ENCODE peak calls at places on chromosomes 13 and 19, in nine cellular contexts. Y is psoas muscle; X is cardiac muscle cell; H is effector memory CD4-positive, alpha-beta T cell; W is CD8-positive, alpha-beta T cell; L is sigmoid colon; R is WERI-Rb-1; J is fibroblast of lung; E is right cardiac atrium. V is an unnamed sample.

GRCh38 chr13:110431851-110432294 is 124.8 kb downstream of the COL4A2 start:
- DNase-seq in R (no peak), L (no peak), H (no peak), Y (no peak), J (no peak), X (no peak), E (peak), W (no peak), V (no peak)

GRCh38 chr19:43504426-43505185 is at the start of gene PHLDB3:
- DNase-seq in L (peak), E (peak), X (peak), J (peak), W (peak), Y (peak), H (peak), R (peak), V (peak)

GRCh38 chr19:37941820-37942515 is 35.0 kb downstream of the SIPA1L3 start:
- DNase-seq in W (no peak), H (no peak), L (no peak), E (no peak), R (no peak), J (no peak), X (no peak), Y (no peak), V (no peak)

GRCh38 chr13:99432637-99433542 is 68.4 kb upstream of the TM9SF2 start:
- DNase-seq in Y (peak), J (peak), W (peak), L (peak), R (peak), H (peak), X (peak), E (peak), V (peak)

GRCh38 chr13:42477588-42478190 is 96.3 kb upstream of the TNFSF11 start:
- DNase-seq in E (peak), R (no peak), W (no peak), L (no peak), J (no peak), Y (peak), X (peak), H (no peak), V (peak)

GRCh38 chr19:8224394-8225145 is 15.4 kb downstream of the CERS4 start:
- DNase-seq in L (peak), Y (peak), X (peak), W (no peak), J (no peak), R (no peak), E (peak), H (no peak), V (no peak)

GRCh38 chr19:17289489-17289888 is 7.8 kb downstream of the ANKLE1 start:
- DNase-seq in E (peak), R (peak), L (peak), X (peak), Y (peak), W (peak), J (peak), H (no peak), V (peak)

GRCh38 chr13:26929971-26930730 is 169.6 kb upstream of the GPR12 start:
- DNase-seq in W (peak), X (peak), E (peak), L (peak), R (peak), Y (peak), H (peak), J (peak), V (peak)

GRCh38 chr19:41575998-41576397 is at the start of gene CEACAM21:
- DNase-seq in J (no peak), W (peak), Y (peak), E (peak), H (no peak), R (no peak), L (no peak), X (no peak), V (peak)

GRCh38 chr19:15532779-15533521 is 24.6 kb downstream of the CYP4F22 start:
- DNase-seq in R (no peak), Y (no peak), J (no peak), W (no peak), L (no peak), X (peak), E (no peak), H (no peak), V (no peak)

GRCh38 chr13:104281910-104282309 is 1215.7 kb upstream of the SLC10A2 start:
- DNase-seq in R (no peak), Y (no peak), W (no peak), H (no peak), E (peak), J (no peak), L (no peak), X (peak), V (no peak)

GRCh38 chr13:110799246-110800236 is 86.0 kb downstream of the ING1 start:
- DNase-seq in R (no peak), H (no peak), Y (peak), E (peak), W (no peak), L (no peak), X (peak), J (peak), V (no peak)

GRCh38 chr13:63081400-63082014 is 1665.9 kb upstream of the PCDH20 start:
- DNase-seq in J (no peak), X (no peak), E (no peak), R (no peak), Y (no peak), H (no peak), L (no peak), W (no peak), V (no peak)

GRCh38 chr19:17184381-17184841 is 30.7 kb upstream of the USE1 start:
- DNase-seq in Y (no peak), H (peak), L (no peak), R (no peak), J (no peak), W (peak), E (no peak), X (no peak), V (no peak)

GRCh38 chr13:101382701-101383100 is 33.6 kb downstream of the NALCN start:
- DNase-seq in L (no peak), R (no peak), H (no peak), W (no peak), E (no peak), Y (no peak), J (no peak), X (no peak), V (no peak)

GRCh38 chr19:17125052-17125727 is 49.6 kb downstream of the MYO9B start:
- DNase-seq in L (no peak), J (peak), Y (no peak), E (no peak), H (peak), X (peak), R (peak), W (peak), V (no peak)

GRCh38 chr13:30110301-30111070 is 196.9 kb downstream of the KATNAL1 start:
- DNase-seq in H (no peak), L (peak), W (no peak), Y (no peak), E (peak), X (no peak), J (no peak), R (no peak), V (no peak)

GRCh38 chr19:2542341-2543069 is 66.6 kb downstream of the GADD45B start:
- DNase-seq in E (peak), J (peak), Y (no peak), H (no peak), X (peak), L (no peak), W (no peak), R (no peak), V (no peak)

GRCh38 chr19:19372656-19373416 is 32.6 kb upstream of the GATAD2A start:
- DNase-seq in W (no peak), R (peak), L (peak), Y (no peak), H (peak), E (peak), X (peak), J (no peak), V (peak)

GRCh38 chr13:25225970-25226369 is 53.9 kb upstream of the AMER2 start:
- DNase-seq in E (no peak), J (no peak), X (no peak), R (no peak), L (no peak), W (no peak), H (no peak), Y (no peak), V (no peak)

GRCh38 chr19:14023404-14024235 is 4.3 kb upstream of the RLN3 start:
- DNase-seq in J (peak), W (no peak), Y (peak), R (peak), L (no peak), E (peak), X (peak), H (no peak), V (peak)

GRCh38 chr13:101945435-101945834 is 456.4 kb downstream of the FGF14 start:
- DNase-seq in E (no peak), W (no peak), J (no peak), Y (no peak), R (peak), H (no peak), L (no peak), X (no peak), V (no peak)

GRCh38 chr19:10114651-10115391 is 3.3 kb downstream of the P2RY11 start:
- DNase-seq in J (no peak), E (peak), L (no peak), X (no peak), Y (no peak), R (no peak), H (no peak), W (no peak), V (peak)

GRCh38 chr19:8332976-8333770 is 9.9 kb downstream of the KANK3 start:
- DNase-seq in W (no peak), X (no peak), R (no peak), L (no peak), E (peak), H (no peak), J (no peak), Y (no peak), V (peak)

GRCh38 chr13:64579331-64579730 is 2650.8 kb downstream of the PCDH9 start:
- DNase-seq in E (no peak), J (no peak), H (no peak), X (no peak), Y (no peak), W (no peak), L (no peak), R (no peak), V (no peak)

DNA sequence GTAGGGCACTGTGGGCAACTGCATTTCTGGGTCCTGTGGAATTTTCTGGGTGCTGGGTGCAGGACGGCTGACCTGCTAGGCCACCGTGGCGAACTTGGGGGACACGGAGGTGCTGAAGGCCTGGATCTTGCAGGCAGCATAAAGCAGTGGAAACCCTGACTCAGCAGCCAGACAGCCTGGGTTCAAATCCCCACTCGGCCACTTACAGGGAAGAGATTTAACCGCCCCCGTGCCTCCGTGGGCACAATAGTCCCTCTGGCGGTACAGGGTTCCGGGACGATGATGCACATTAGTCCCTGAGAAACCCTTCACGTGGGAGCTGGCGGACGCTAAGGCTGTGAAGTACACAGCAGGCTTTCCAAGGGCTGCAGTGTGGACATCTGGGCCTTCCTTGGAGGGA is 3.0 kb downstream of the FAM83E start:
- DNase-seq in H (no peak), J (no peak), E (no peak), L (no peak), W (no peak), R (no peak), X (no peak), Y (no peak), V (no peak)
- H3K4me3 ChIP-seq in H (no peak), J (no peak), E (no peak), L (no peak), W (no peak), R (no peak), X (no peak), Y (no peak), V (no peak)

GRCh38 chr19:44677019-44677809 is 5.9 kb downstream of the CEACAM19 start:
- DNase-seq in Y (no peak), X (peak), E (no peak), W (no peak), H (no peak), L (no peak), R (no peak), J (peak), V (no peak)
- H3K27ac ChIP-seq in Y (no peak), X (no peak), E (no peak), W (no peak), H (no peak), L (no peak), R (no peak), J (peak), V (no peak)

GRCh38 chr13:27969073-27969865 is at the start of gene CDX2:
- DNase-seq in L (no peak), Y (no peak), J (no peak), H (no peak), W (no peak), E (no peak), R (no peak), X (no peak), V (no peak)
- H3K4me3 ChIP-seq in L (peak), Y (no peak), J (no peak), H (no peak), W (no peak), E (no peak), R (peak), X (peak), V (no peak)

DNA sequence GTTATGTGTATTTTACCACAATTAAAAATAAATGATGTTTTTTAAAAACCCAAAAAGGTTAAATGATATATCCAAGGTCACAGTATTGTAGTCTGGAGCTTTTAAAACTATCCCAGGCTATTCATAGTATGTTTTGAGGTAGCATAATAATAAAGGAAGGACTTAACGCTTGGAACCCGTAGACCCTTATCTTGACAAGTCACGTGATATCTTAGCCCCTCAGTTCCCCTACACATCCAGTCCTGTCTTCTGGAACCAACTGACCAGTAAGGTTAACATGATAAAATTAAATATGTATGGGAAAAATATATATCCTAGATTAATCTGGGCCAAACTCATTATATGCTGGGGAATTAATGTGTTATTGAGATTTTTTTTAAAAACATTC is 142.2 kb downstream of the RXFP2 start:
- DNase-seq in L (no peak), E (no peak), J (no peak), Y (no peak), X (no peak), H (no peak), W (no peak), R (no peak), V (no peak)
- H3K27ac ChIP-seq in L (no peak), E (no peak), J (no peak), Y (no peak), X (no peak), H (no peak), W (no peak), R (no peak), V (no peak)

DNA sequence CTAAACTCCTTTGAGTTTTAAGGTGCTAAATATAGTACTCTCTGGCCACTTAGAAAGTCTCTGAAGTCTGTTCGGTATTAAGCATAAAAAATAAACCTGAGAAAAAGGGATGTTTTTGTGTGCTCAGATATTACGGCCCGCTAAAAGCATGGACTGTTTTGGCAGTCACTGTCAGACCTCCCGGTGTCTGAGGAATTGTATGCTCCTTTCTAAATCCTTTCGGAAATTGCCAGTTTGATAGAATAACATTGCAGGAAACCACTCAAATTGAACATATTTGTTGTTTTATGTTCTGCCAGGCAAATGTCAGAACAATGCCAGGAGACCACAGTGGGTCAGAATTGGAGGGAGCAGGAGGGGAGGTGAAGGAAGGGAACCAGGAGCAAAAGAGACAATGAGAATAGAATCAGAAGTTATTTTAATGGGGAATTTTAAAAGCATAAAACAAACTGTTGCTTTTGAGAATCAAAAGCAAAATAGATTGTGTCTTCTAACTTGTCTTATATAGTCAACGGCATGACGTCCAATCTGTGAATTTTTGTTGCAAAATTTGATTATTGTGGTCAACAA is 257.3 kb downstream of the SPRY2 start:
- DNase-seq in L (no peak), Y (no peak), W (no peak), J (peak), E (no peak), X (peak), H (no peak), R (no peak), V (no peak)
- H3K4me3 ChIP-seq in L (no peak), Y (peak), W (no peak), J (peak), E (peak), X (no peak), H (no peak), R (no peak), V (no peak)

GRCh38 chr19:46924874-46925547 is 64.2 kb downstream of the ARHGAP35 start:
- DNase-seq in H (no peak), J (no peak), W (no peak), X (no peak), L (no peak), E (no peak), Y (no peak), R (no peak), V (peak)

GRCh38 chr19:46926201-46927071 is 65.6 kb downstream of the ARHGAP35 start:
- DNase-seq in W (no peak), L (no peak), J (no peak), Y (no peak), X (peak), E (no peak), H (no peak), R (no peak), V (no peak)

GRCh38 chr19:46927106-46927505 is 66.3 kb downstream of the ARHGAP35 start:
- DNase-seq in R (no peak), H (no peak), X (no peak), L (no peak), Y (no peak), E (no peak), W (no peak), J (no peak), V (no peak)

GRCh38 chr19:46927893-46928292 is 67.1 kb downstream of the ARHGAP35 start:
- DNase-seq in W (no peak), L (no peak), J (no peak), Y (no peak), H (no peak), E (no peak), R (no peak), X (no peak), V (no peak)

DNA sequence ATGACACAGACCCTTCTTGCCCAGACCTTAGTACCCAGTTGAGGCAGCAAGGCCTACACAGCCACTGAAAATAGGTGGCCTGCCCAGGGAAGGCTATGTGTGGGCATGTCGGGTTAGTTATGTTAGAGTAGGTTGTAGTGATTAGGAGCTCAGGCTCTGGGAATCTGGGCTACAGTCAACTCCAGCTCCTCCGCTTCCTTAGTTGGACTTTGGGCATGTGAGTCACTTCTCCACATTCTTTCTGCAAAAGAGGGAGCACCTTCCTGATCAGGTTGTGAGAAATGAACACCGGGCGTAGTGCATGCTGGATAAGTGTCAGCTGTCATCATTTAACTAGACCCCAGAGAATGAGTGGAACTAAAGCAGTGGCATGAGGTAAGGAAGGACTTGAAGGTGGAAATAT is 64.8 kb downstream of the ARHGAP35 start:
- DNase-seq in X (no peak), R (no peak), J (peak), L (no peak), E (no peak), Y (no peak), H (no peak), W (no peak), V (no peak)
- H3K27ac ChIP-seq in X (peak), R (no peak), J (no peak), L (peak), E (no peak), Y (peak), H (no peak), W (no peak), V (no peak)

GRCh38 chr19:1105873-1106840 is 2.4 kb downstream of the GPX4 start:
- DNase-seq in W (no peak), L (no peak), Y (no peak), E (peak), H (no peak), R (no peak), J (no peak), X (no peak), V (peak)
- H3K4me3 ChIP-seq in W (no peak), L (no peak), Y (peak), E (no peak), H (no peak), R (no peak), J (no peak), X (no peak), V (peak)

DNA sequence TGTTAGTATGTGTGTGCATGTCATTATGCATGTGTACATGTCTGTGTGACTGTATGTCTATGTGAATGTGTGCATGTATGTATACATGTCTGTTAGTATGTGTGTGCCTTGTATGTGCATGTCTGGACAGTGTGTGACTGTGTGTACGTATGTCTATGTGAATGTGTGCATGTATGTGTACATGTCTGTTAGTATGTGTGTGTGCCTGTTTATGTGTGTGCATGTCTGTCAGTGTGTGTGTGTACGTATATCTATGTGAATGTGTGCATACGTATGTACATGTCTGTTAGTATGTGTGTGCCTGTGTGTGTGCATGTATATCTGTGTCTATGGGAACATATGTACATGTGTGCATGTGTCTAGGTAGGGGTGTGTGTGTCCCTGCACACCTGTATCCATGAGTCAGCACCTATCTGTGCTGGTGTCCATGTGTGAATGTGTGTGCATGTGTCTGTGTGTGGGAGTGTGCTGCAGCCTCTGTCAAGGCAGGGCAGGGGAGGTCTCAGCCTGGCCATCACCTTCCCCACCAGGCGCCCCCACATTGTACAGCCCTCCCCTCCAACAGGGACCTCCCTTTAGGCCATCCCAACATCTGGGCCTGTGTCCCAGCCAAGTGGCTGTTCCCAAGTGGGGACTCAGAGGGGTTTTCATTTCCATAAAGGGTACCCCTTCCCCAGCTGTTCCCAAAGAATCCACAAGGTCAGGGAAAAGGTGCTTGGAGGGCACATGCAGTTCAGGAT is 4.4 kb downstream of the GAS6 start:
- DNase-seq in E (no peak), W (no peak), R (no peak), X (no peak), Y (no peak), J (no peak), H (no peak), L (no peak), V (no peak)
- H3K27ac ChIP-seq in E (no peak), W (no peak), R (peak), X (peak), Y (no peak), J (no peak), H (no peak), L (no peak), V (peak)

GRCh38 chr19:1226227-1226518 is 11.6 kb downstream of the CBARP start:
- DNase-seq in H (no peak), Y (no peak), E (no peak), X (no peak), R (no peak), L (no peak), J (no peak), W (peak), V (peak)
- H3K4me3 ChIP-seq in H (no peak), Y (no peak), E (no peak), X (no peak), R (no peak), L (no peak), J (no peak), W (no peak), V (no peak)